ENCODE peak calls at places on chromosomes 12 and 14, in ten cellular contexts. One of them, this sample, is unnamed. For H3K36me3 and H3K9me3, the result is how much of the 10 kb centered on the place peaks cover.

GRCh38 chr12:108063192-108063591 is 65.9 kb upstream of the WSCD2 start:
- DNase-seq in pancreas: no peak
- DNase-seq in lung: no peak
- DNase-seq in endodermal cell: peak
- DNase-seq in SJCRH30: peak
- DNase-seq in right atrium auricular region: no peak
- DNase-seq in HepG2: peak
- DNase-seq in HCT116: peak
- DNase-seq in CD8-positive, alpha-beta T cell: no peak
- DNase-seq in ovary: no peak
- DNase-seq in this sample: no peak

GRCh38 chr14:55109846-55110245 is 19.2 kb upstream of the LGALS3 start:
- DNase-seq in pancreas: no peak
- DNase-seq in lung: no peak
- DNase-seq in endodermal cell: no peak
- DNase-seq in SJCRH30: no peak
- DNase-seq in right atrium auricular region: no peak
- DNase-seq in HepG2: peak
- DNase-seq in HCT116: no peak
- DNase-seq in CD8-positive, alpha-beta T cell: no peak
- DNase-seq in ovary: no peak
- DNase-seq in this sample: no peak

GRCh38 chr12:79274571-79275064 is 410.0 kb downstream of the SYT1 start:
- DNase-seq in pancreas: no peak
- DNase-seq in lung: no peak
- DNase-seq in endodermal cell: peak
- DNase-seq in SJCRH30: peak
- DNase-seq in right atrium auricular region: no peak
- DNase-seq in HepG2: no peak
- DNase-seq in HCT116: no peak
- DNase-seq in CD8-positive, alpha-beta T cell: no peak
- DNase-seq in ovary: no peak
- DNase-seq in this sample: no peak

GRCh38 chr12:59595557-59596231 is at the start of gene SLC16A7:
- DNase-seq in pancreas: peak
- DNase-seq in lung: peak
- DNase-seq in endodermal cell: peak
- DNase-seq in SJCRH30: peak
- DNase-seq in right atrium auricular region: peak
- DNase-seq in HepG2: peak
- DNase-seq in HCT116: peak
- DNase-seq in CD8-positive, alpha-beta T cell: peak
- DNase-seq in ovary: peak
- DNase-seq in this sample: peak

GRCh38 chr12:111056618-111057521 is 136.5 kb upstream of the MYL2 start:
- DNase-seq in pancreas: no peak
- DNase-seq in lung: no peak
- DNase-seq in endodermal cell: peak
- DNase-seq in SJCRH30: no peak
- DNase-seq in right atrium auricular region: no peak
- DNase-seq in HepG2: no peak
- DNase-seq in HCT116: no peak
- DNase-seq in CD8-positive, alpha-beta T cell: peak
- DNase-seq in ovary: no peak
- DNase-seq in this sample: peak

GRCh38 chr12:121011820-121012219 is 4.5 kb downstream of the C12orf43 start:
- DNase-seq in pancreas: no peak
- DNase-seq in lung: no peak
- DNase-seq in endodermal cell: no peak
- DNase-seq in SJCRH30: no peak
- DNase-seq in right atrium auricular region: no peak
- DNase-seq in HepG2: no peak
- DNase-seq in HCT116: no peak
- DNase-seq in CD8-positive, alpha-beta T cell: no peak
- DNase-seq in ovary: no peak
- DNase-seq in this sample: no peak

GRCh38 chr12:125249066-125249824 is 184.0 kb downstream of the AACS start:
- DNase-seq in pancreas: no peak
- DNase-seq in lung: no peak
- DNase-seq in endodermal cell: no peak
- DNase-seq in SJCRH30: peak
- DNase-seq in right atrium auricular region: no peak
- DNase-seq in HepG2: no peak
- DNase-seq in HCT116: no peak
- DNase-seq in CD8-positive, alpha-beta T cell: no peak
- DNase-seq in ovary: no peak
- DNase-seq in this sample: no peak

GRCh38 chr12:5166976-5167375 is 123.3 kb downstream of the KCNA5 start:
- DNase-seq in pancreas: no peak
- DNase-seq in lung: no peak
- DNase-seq in endodermal cell: no peak
- DNase-seq in SJCRH30: peak
- DNase-seq in right atrium auricular region: no peak
- DNase-seq in HepG2: no peak
- DNase-seq in HCT116: no peak
- DNase-seq in CD8-positive, alpha-beta T cell: no peak
- DNase-seq in ovary: no peak
- DNase-seq in this sample: no peak

GRCh38 chr12:30108666-30109065 is 324.9 kb upstream of the TMTC1 start:
- DNase-seq in pancreas: no peak
- DNase-seq in lung: no peak
- DNase-seq in endodermal cell: no peak
- DNase-seq in SJCRH30: peak
- DNase-seq in right atrium auricular region: no peak
- DNase-seq in HepG2: no peak
- DNase-seq in HCT116: no peak
- DNase-seq in CD8-positive, alpha-beta T cell: no peak
- DNase-seq in ovary: no peak
- DNase-seq in this sample: no peak

GRCh38 chr12:96414637-96415036 is 14.4 kb upstream of the CDK17 start:
- DNase-seq in pancreas: no peak
- DNase-seq in lung: no peak
- DNase-seq in endodermal cell: no peak
- DNase-seq in SJCRH30: no peak
- DNase-seq in right atrium auricular region: no peak
- DNase-seq in HepG2: no peak
- DNase-seq in HCT116: no peak
- DNase-seq in CD8-positive, alpha-beta T cell: no peak
- DNase-seq in ovary: no peak
- DNase-seq in this sample: no peak

GRCh38 chr14:31889297-31889696 is 187.8 kb upstream of the ARHGAP5 start:
- DNase-seq in pancreas: no peak
- DNase-seq in lung: no peak
- DNase-seq in endodermal cell: no peak
- DNase-seq in SJCRH30: no peak
- DNase-seq in right atrium auricular region: no peak
- DNase-seq in HepG2: no peak
- DNase-seq in HCT116: no peak
- DNase-seq in CD8-positive, alpha-beta T cell: no peak
- DNase-seq in ovary: no peak
- DNase-seq in this sample: no peak

GRCh38 chr12:93895096-93895460 is 217.9 kb downstream of the CRADD start:
- DNase-seq in pancreas: no peak
- DNase-seq in lung: no peak
- DNase-seq in endodermal cell: no peak
- DNase-seq in SJCRH30: no peak
- DNase-seq in right atrium auricular region: no peak
- DNase-seq in HepG2: no peak
- DNase-seq in HCT116: no peak
- DNase-seq in CD8-positive, alpha-beta T cell: no peak
- DNase-seq in ovary: no peak
- DNase-seq in this sample: no peak

GRCh38 chr12:50351120-50352043 is 45.0 kb downstream of the FAM186A start:
- DNase-seq in pancreas: peak
- DNase-seq in lung: no peak
- DNase-seq in endodermal cell: no peak
- DNase-seq in SJCRH30: peak
- DNase-seq in right atrium auricular region: no peak
- DNase-seq in HepG2: peak
- DNase-seq in HCT116: no peak
- DNase-seq in CD8-positive, alpha-beta T cell: no peak
- DNase-seq in ovary: no peak
- DNase-seq in this sample: peak

DNA sequence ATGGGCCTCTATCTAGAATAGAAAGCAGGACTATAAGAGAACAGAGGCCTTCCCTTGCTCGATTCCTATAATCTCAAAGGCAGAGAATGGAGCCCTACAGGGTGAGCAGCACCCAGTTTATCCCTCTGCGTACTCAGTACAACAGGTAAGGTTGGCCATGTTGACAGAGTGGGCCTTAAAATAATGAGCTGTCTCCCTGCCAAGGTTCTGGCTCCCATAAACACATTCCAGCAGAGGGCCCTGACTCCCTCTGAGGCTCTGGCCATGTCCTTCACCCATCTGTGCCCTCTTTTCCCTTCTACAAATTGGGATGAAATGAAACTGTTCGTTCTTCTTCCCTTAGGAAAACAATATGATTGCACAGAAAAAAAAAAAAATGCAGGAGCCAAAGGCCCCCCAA is 16.9 kb upstream of the PNMA1 start:
- DNase-seq in pancreas: no peak
- DNase-seq in lung: no peak
- DNase-seq in endodermal cell: no peak
- DNase-seq in SJCRH30: no peak
- DNase-seq in right atrium auricular region: no peak
- DNase-seq in HepG2: no peak
- DNase-seq in HCT116: no peak
- DNase-seq in CD8-positive, alpha-beta T cell: no peak
- DNase-seq in ovary: peak
- DNase-seq in this sample: no peak
- H3K36me3 ChIP-seq in pancreas: under half
- H3K36me3 ChIP-seq in lung: under half
- H3K36me3 ChIP-seq in endodermal cell: under half
- H3K36me3 ChIP-seq in SJCRH30: half or more
- H3K36me3 ChIP-seq in right atrium auricular region: half or more
- H3K36me3 ChIP-seq in HepG2: half or more
- H3K36me3 ChIP-seq in HCT116: under half
- H3K36me3 ChIP-seq in CD8-positive, alpha-beta T cell: under half
- H3K36me3 ChIP-seq in ovary: under half
- H3K36me3 ChIP-seq in this sample: under half

GRCh38 chr12:109199324-109199723 is 82.9 kb downstream of the ACACB start:
- DNase-seq in pancreas: no peak
- DNase-seq in lung: no peak
- DNase-seq in endodermal cell: peak
- DNase-seq in SJCRH30: no peak
- DNase-seq in right atrium auricular region: no peak
- DNase-seq in HepG2: no peak
- DNase-seq in HCT116: no peak
- DNase-seq in CD8-positive, alpha-beta T cell: no peak
- DNase-seq in ovary: no peak
- DNase-seq in this sample: no peak

GRCh38 chr12:109203480-109203879 is 87.1 kb downstream of the ACACB start:
- DNase-seq in pancreas: no peak
- DNase-seq in lung: no peak
- DNase-seq in endodermal cell: no peak
- DNase-seq in SJCRH30: no peak
- DNase-seq in right atrium auricular region: no peak
- DNase-seq in HepG2: no peak
- DNase-seq in HCT116: no peak
- DNase-seq in CD8-positive, alpha-beta T cell: no peak
- DNase-seq in ovary: no peak
- DNase-seq in this sample: no peak

GRCh38 chr12:109201496-109201885 is 85.1 kb downstream of the ACACB start:
- DNase-seq in pancreas: no peak
- DNase-seq in lung: no peak
- DNase-seq in endodermal cell: no peak
- DNase-seq in SJCRH30: no peak
- DNase-seq in right atrium auricular region: no peak
- DNase-seq in HepG2: no peak
- DNase-seq in HCT116: no peak
- DNase-seq in CD8-positive, alpha-beta T cell: no peak
- DNase-seq in ovary: no peak
- DNase-seq in this sample: no peak

GRCh38 chr12:109202770-109203169 is 86.4 kb downstream of the ACACB start:
- DNase-seq in pancreas: no peak
- DNase-seq in lung: no peak
- DNase-seq in endodermal cell: no peak
- DNase-seq in SJCRH30: no peak
- DNase-seq in right atrium auricular region: no peak
- DNase-seq in HepG2: no peak
- DNase-seq in HCT116: no peak
- DNase-seq in CD8-positive, alpha-beta T cell: no peak
- DNase-seq in ovary: no peak
- DNase-seq in this sample: no peak

DNA sequence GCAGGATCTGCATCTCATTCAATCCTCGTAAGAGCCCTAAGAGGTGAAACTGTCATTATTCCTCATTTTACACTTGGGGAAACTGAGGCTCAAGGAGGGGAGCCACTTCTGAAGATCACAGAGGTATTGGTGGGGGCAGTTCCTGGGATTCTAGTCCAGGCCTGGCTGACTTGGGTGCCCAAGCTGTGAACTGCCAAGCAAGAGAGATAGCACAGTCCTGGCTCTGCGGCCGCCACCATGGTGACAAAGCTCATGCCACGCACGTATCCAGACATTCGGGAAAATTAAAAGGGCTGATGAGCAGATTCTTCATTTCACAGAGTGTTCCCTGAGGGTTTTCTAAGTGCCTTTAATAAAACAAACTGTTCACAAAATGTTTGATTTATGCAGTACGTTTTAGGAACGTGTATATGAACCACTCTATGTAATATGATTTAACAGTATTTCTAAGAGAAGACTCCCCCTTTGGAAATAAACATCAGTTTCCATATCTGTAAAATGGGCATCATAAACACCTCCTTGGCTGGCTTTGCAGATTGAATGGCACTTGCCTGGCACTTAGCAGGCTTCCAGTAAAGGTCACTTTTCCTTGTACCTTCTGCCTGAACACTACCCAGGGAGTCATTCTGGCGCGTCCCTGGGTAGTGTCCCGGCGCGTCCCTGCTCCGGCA is 84.6 kb downstream of the ACACB start:
- DNase-seq in pancreas: no peak
- DNase-seq in lung: no peak
- DNase-seq in endodermal cell: no peak
- DNase-seq in SJCRH30: no peak
- DNase-seq in right atrium auricular region: no peak
- DNase-seq in HepG2: no peak
- DNase-seq in HCT116: no peak
- DNase-seq in CD8-positive, alpha-beta T cell: no peak
- DNase-seq in ovary: no peak
- DNase-seq in this sample: no peak
- H3K9me3 ChIP-seq in pancreas: under half
- H3K9me3 ChIP-seq in lung: under half
- H3K9me3 ChIP-seq in endodermal cell: under half
- H3K9me3 ChIP-seq in SJCRH30: under half
- H3K9me3 ChIP-seq in right atrium auricular region: under half
- H3K9me3 ChIP-seq in HepG2: under half
- H3K9me3 ChIP-seq in HCT116: under half
- H3K9me3 ChIP-seq in CD8-positive, alpha-beta T cell: under half
- H3K9me3 ChIP-seq in ovary: under half
- H3K9me3 ChIP-seq in this sample: under half

GRCh38 chr14:104472536-104473243 is 106.9 kb upstream of the C14orf180 start:
- DNase-seq in pancreas: no peak
- DNase-seq in lung: no peak
- DNase-seq in endodermal cell: no peak
- DNase-seq in SJCRH30: no peak
- DNase-seq in right atrium auricular region: no peak
- DNase-seq in HepG2: no peak
- DNase-seq in HCT116: no peak
- DNase-seq in CD8-positive, alpha-beta T cell: no peak
- DNase-seq in ovary: no peak
- DNase-seq in this sample: no peak
- H3K27ac ChIP-seq in pancreas: no peak
- H3K27ac ChIP-seq in lung: no peak
- H3K27ac ChIP-seq in endodermal cell: no peak
- H3K27ac ChIP-seq in SJCRH30: no peak
- H3K27ac ChIP-seq in right atrium auricular region: no peak
- H3K27ac ChIP-seq in HepG2: no peak
- H3K27ac ChIP-seq in HCT116: no peak
- H3K27ac ChIP-seq in CD8-positive, alpha-beta T cell: no peak
- H3K27ac ChIP-seq in ovary: no peak
- H3K27ac ChIP-seq in this sample: no peak

GRCh38 chr12:27733052-27733656 is 22.5 kb downstream of the MRPS35 start:
- DNase-seq in pancreas: no peak
- DNase-seq in lung: no peak
- DNase-seq in endodermal cell: peak
- DNase-seq in SJCRH30: peak
- DNase-seq in right atrium auricular region: no peak
- DNase-seq in HepG2: peak
- DNase-seq in HCT116: no peak
- DNase-seq in CD8-positive, alpha-beta T cell: peak
- DNase-seq in ovary: no peak
- DNase-seq in this sample: peak
- H3K36me3 ChIP-seq in pancreas: under half
- H3K36me3 ChIP-seq in lung: under half
- H3K36me3 ChIP-seq in endodermal cell: half or more
- H3K36me3 ChIP-seq in SJCRH30: half or more
- H3K36me3 ChIP-seq in right atrium auricular region: under half
- H3K36me3 ChIP-seq in HepG2: half or more
- H3K36me3 ChIP-seq in HCT116: under half
- H3K36me3 ChIP-seq in CD8-positive, alpha-beta T cell: under half
- H3K36me3 ChIP-seq in ovary: under half
- H3K36me3 ChIP-seq in this sample: under half